ENCODE peak calls at places on chromosomes 1 and 21, in four cellular contexts. One of them, this sample, is unnamed.

GRCh38 chr1:26666855-26667254 is 29.0 kb upstream of the ARID1A start:
- DNase-seq in endodermal cell: no peak
- DNase-seq in cardiac muscle cell: peak; percentile 15
- DNase-seq in tibial artery: no peak
- DNase-seq in this sample: no peak

GRCh38 chr1:204565617-204566582 is 49.7 kb downstream of the MDM4 start:
- DNase-seq in endodermal cell: peak; percentile 89
- DNase-seq in cardiac muscle cell: peak; percentile 86
- DNase-seq in tibial artery: peak; percentile 26
- DNase-seq in this sample: peak; percentile 53

GRCh38 chr1:66022904-66023620 is 230.4 kb downstream of the PDE4B start:
- DNase-seq in endodermal cell: peak; percentile 45
- DNase-seq in cardiac muscle cell: peak; percentile 47
- DNase-seq in tibial artery: no peak
- DNase-seq in this sample: no peak

GRCh38 chr21:45329261-45330074 is 41.8 kb upstream of the POFUT2 start:
- DNase-seq in endodermal cell: peak; percentile 71
- DNase-seq in cardiac muscle cell: no peak
- DNase-seq in tibial artery: no peak
- DNase-seq in this sample: peak; percentile 13

GRCh38 chr1:159921700-159922498 is 3.4 kb downstream of the TAGLN2 start:
- DNase-seq in endodermal cell: peak; percentile 45
- DNase-seq in cardiac muscle cell: peak; percentile 59
- DNase-seq in tibial artery: no peak
- DNase-seq in this sample: peak; percentile 58

GRCh38 chr1:226891846-226892533 is 21.6 kb downstream of the PSEN2 start:
- DNase-seq in endodermal cell: no peak
- DNase-seq in cardiac muscle cell: peak; percentile 59
- DNase-seq in tibial artery: no peak
- DNase-seq in this sample: no peak

GRCh38 chr21:21163904-21164303 is 165.7 kb downstream of the NCAM2 start:
- DNase-seq in endodermal cell: peak; percentile 69
- DNase-seq in cardiac muscle cell: peak; percentile 85
- DNase-seq in tibial artery: peak; percentile 30
- DNase-seq in this sample: no peak

GRCh38 chr1:13983393-13983792 is 283.4 kb downstream of the PRDM2 start:
- DNase-seq in endodermal cell: no peak
- DNase-seq in cardiac muscle cell: no peak
- DNase-seq in tibial artery: no peak
- DNase-seq in this sample: no peak

GRCh38 chr1:192903142-192903541 is 94.3 kb downstream of the RGS2 start:
- DNase-seq in endodermal cell: no peak
- DNase-seq in cardiac muscle cell: no peak
- DNase-seq in tibial artery: no peak
- DNase-seq in this sample: no peak

GRCh38 chr1:13546791-13547190 is 33.0 kb upstream of the LRRC38 start:
- DNase-seq in endodermal cell: peak; percentile 18
- DNase-seq in cardiac muscle cell: no peak
- DNase-seq in tibial artery: no peak
- DNase-seq in this sample: no peak

GRCh38 chr21:36576441-36576840 is 96.5 kb upstream of the CLDN14 start:
- DNase-seq in endodermal cell: no peak
- DNase-seq in cardiac muscle cell: no peak
- DNase-seq in tibial artery: no peak
- DNase-seq in this sample: no peak

GRCh38 chr1:200968469-200969410 is 54.8 kb downstream of the KIF21B start:
- DNase-seq in endodermal cell: no peak
- DNase-seq in cardiac muscle cell: no peak
- DNase-seq in tibial artery: no peak
- DNase-seq in this sample: no peak

GRCh38 chr1:29504266-29504665 is 267.9 kb downstream of the PTPRU start:
- DNase-seq in endodermal cell: peak; percentile 22
- DNase-seq in cardiac muscle cell: no peak
- DNase-seq in tibial artery: no peak
- DNase-seq in this sample: no peak

GRCh38 chr1:218336353-218336752 is 8.8 kb upstream of the TGFB2 start:
- DNase-seq in endodermal cell: no peak
- DNase-seq in cardiac muscle cell: no peak
- DNase-seq in tibial artery: no peak
- DNase-seq in this sample: no peak

GRCh38 chr21:26115346-26115745 is 55.2 kb downstream of the APP start:
- DNase-seq in endodermal cell: no peak
- DNase-seq in cardiac muscle cell: peak; percentile 41
- DNase-seq in tibial artery: no peak
- DNase-seq in this sample: no peak

GRCh38 chr1:206744683-206745082 is 25.9 kb upstream of the IL19 start:
- DNase-seq in endodermal cell: no peak
- DNase-seq in cardiac muscle cell: no peak
- DNase-seq in tibial artery: no peak
- DNase-seq in this sample: no peak

GRCh38 chr1:44724408-44725308 is 6.3 kb downstream of the RNU5D-1 start:
- DNase-seq in endodermal cell: peak; percentile 48
- DNase-seq in cardiac muscle cell: no peak
- DNase-seq in tibial artery: no peak
- DNase-seq in this sample: peak; percentile 25

GRCh38 chr1:19799233-19799876 is 361 bp downstream of the TMCO4 start:
- DNase-seq in endodermal cell: peak; percentile 74
- DNase-seq in cardiac muscle cell: peak; percentile 60
- DNase-seq in tibial artery: peak; percentile 52
- DNase-seq in this sample: peak; percentile 56

GRCh38 chr1:16021681-16022080 is at the start of gene CLCNKA:
- DNase-seq in endodermal cell: no peak
- DNase-seq in cardiac muscle cell: no peak
- DNase-seq in tibial artery: no peak
- DNase-seq in this sample: peak; percentile 37

GRCh38 chr1:15937706-15938168 is 38.2 kb downstream of the ZBTB17 start:
- DNase-seq in endodermal cell: peak; percentile 85
- DNase-seq in cardiac muscle cell: no peak
- DNase-seq in tibial artery: no peak
- DNase-seq in this sample: no peak

GRCh38 chr1:55275976-55276375 is 60.8 kb upstream of the USP24 start:
- DNase-seq in endodermal cell: no peak
- DNase-seq in cardiac muscle cell: peak; percentile 31
- DNase-seq in tibial artery: no peak
- DNase-seq in this sample: no peak

GRCh38 chr1:117779364-117779763 is 150.1 kb downstream of the GDAP2 start:
- DNase-seq in endodermal cell: no peak
- DNase-seq in cardiac muscle cell: no peak
- DNase-seq in tibial artery: no peak
- DNase-seq in this sample: no peak

GRCh38 chr1:211738709-211739301 is 63.4 kb upstream of the NEK2 start:
- DNase-seq in endodermal cell: peak; percentile 58
- DNase-seq in cardiac muscle cell: no peak
- DNase-seq in tibial artery: no peak
- DNase-seq in this sample: no peak

GRCh38 chr1:82390627-82391026 is 589.9 kb downstream of the ADGRL2 start:
- DNase-seq in endodermal cell: peak; percentile 62
- DNase-seq in cardiac muscle cell: no peak
- DNase-seq in tibial artery: no peak
- DNase-seq in this sample: no peak

GRCh38 chr21:23861908-23862504 is 1745.3 kb downstream of the MRPL39 start:
- DNase-seq in endodermal cell: no peak
- DNase-seq in cardiac muscle cell: no peak
- DNase-seq in tibial artery: no peak
- DNase-seq in this sample: no peak

GRCh38 chr1:27643626-27644368 is 8.8 kb upstream of the FGR start:
- DNase-seq in endodermal cell: peak; percentile 93
- DNase-seq in cardiac muscle cell: peak; percentile 71
- DNase-seq in tibial artery: peak; percentile 54
- DNase-seq in this sample: no peak

GRCh38 chr1:5253036-5253435 is 598.6 kb downstream of the AJAP1 start:
- DNase-seq in endodermal cell: no peak
- DNase-seq in cardiac muscle cell: no peak
- DNase-seq in tibial artery: no peak
- DNase-seq in this sample: no peak

GRCh38 chr1:171919891-171920887 is 78.9 kb downstream of the DNM3 start:
- DNase-seq in endodermal cell: no peak
- DNase-seq in cardiac muscle cell: no peak
- DNase-seq in tibial artery: no peak
- DNase-seq in this sample: no peak

GRCh38 chr1:88060112-88060673 is 623.9 kb upstream of the PKN2 start:
- DNase-seq in endodermal cell: no peak
- DNase-seq in cardiac muscle cell: no peak
- DNase-seq in tibial artery: no peak
- DNase-seq in this sample: no peak

GRCh38 chr1:42681771-42682483 is at the start of gene YBX1:
- DNase-seq in endodermal cell: peak; percentile 98
- DNase-seq in cardiac muscle cell: peak; percentile 99
- DNase-seq in tibial artery: peak; percentile 98
- DNase-seq in this sample: peak; percentile 98

DNA sequence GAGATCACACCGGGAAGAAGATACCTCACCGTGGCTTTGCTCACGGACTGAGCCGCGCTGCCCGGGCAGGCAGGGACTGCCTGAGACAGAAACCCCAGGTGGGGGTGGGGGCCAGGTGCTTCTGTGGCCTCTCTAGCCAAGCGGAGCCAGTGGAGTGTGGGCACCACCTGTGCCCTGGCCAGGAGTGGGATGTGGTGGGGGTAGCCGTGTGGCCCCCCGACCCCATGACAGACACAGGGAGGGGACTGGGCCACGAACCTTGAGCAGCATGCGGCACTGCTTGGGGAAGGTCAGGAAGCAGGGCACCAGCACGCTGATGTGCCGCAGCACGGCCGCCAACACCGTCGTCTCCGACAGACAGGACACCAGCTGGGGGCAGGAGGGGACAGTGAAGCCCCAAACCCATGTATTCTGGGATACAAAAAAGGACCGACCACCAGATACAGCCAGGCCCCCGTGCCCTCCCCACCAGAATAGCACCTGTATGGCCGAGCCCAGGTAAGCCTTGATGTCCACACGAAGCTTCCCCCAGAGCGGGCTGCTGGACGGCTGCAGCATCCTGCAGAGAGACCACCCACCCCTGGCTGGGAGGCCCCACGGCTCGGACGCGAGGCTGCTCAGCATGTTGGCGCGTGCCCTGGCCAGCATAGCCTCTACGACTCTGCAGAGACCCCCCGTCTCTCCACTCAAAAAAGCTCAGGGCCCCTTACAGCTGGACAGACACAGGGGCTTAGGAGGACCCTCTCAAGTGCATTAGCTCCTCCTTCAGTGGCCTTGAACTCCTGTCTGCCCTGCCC is 5.3 kb downstream of the NOC2L start:
- DNase-seq in endodermal cell: no peak
- DNase-seq in cardiac muscle cell: no peak
- DNase-seq in tibial artery: no peak
- DNase-seq in this sample: no peak
- H3K36me3 ChIP-seq in endodermal cell: peaks cover 76% of the 10 kb centered on the region
- H3K36me3 ChIP-seq in cardiac muscle cell: peaks cover 40% of the 10 kb centered on the region
- H3K36me3 ChIP-seq in tibial artery: peaks cover 57% of the 10 kb centered on the region
- H3K36me3 ChIP-seq in this sample: no peaks in the 10 kb centered on the region

GRCh38 chr1:8193840-8194406 is 124.0 kb upstream of the SLC45A1 start:
- DNase-seq in endodermal cell: no peak
- DNase-seq in cardiac muscle cell: no peak
- DNase-seq in tibial artery: no peak
- DNase-seq in this sample: no peak
- H3K4me1 ChIP-seq in endodermal cell: no peaks in the 10 kb centered on the region
- H3K4me1 ChIP-seq in cardiac muscle cell: no peaks in the 10 kb centered on the region
- H3K4me1 ChIP-seq in tibial artery: peaks cover 21% of the 10 kb centered on the region
- H3K4me1 ChIP-seq in this sample: peaks cover 8% of the 10 kb centered on the region

GRCh38 chr1:12414444-12415238 is 184.8 kb downstream of the VPS13D start:
- DNase-seq in endodermal cell: no peak
- DNase-seq in cardiac muscle cell: no peak
- DNase-seq in tibial artery: no peak
- DNase-seq in this sample: no peak
- H3K36me3 ChIP-seq in endodermal cell: peaks cover 26% of the 10 kb centered on the region
- H3K36me3 ChIP-seq in cardiac muscle cell: peaks cover 13% of the 10 kb centered on the region
- H3K36me3 ChIP-seq in tibial artery: peaks cover 9% of the 10 kb centered on the region
- H3K36me3 ChIP-seq in this sample: no peaks in the 10 kb centered on the region

DNA sequence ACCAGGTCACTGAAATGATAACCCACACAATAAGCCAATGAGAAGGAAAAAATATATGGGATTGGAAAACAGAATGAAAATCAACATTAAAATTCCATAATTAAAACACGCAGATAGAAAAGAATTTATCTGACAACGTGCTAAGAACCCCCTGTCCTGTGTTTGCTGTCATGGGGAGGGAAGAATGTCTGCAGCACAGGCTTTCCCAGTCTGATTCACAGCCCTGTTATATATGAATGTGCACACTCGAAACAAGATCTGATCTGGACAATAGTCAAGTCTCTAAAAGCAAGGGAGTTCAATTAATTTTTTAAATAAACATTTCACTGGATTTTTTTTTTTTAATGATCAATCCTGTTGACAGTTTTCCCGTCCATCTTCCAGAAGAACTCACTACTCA is 220.0 kb downstream of the RERE start:
- DNase-seq in endodermal cell: no peak
- DNase-seq in cardiac muscle cell: peak; percentile 37
- DNase-seq in tibial artery: no peak
- DNase-seq in this sample: no peak
- H3K4me1 ChIP-seq in endodermal cell: peaks cover 13% of the 10 kb centered on the region
- H3K4me1 ChIP-seq in cardiac muscle cell: peaks cover 57% of the 10 kb centered on the region
- H3K4me1 ChIP-seq in tibial artery: peaks cover 4% of the 10 kb centered on the region
- H3K4me1 ChIP-seq in this sample: peaks cover 16% of the 10 kb centered on the region

GRCh38 chr1:160997323-160998038 is 23.5 kb downstream of the F11R start:
- DNase-seq in endodermal cell: peak; percentile 89
- DNase-seq in cardiac muscle cell: peak; percentile 91
- DNase-seq in tibial artery: peak; percentile 61
- DNase-seq in this sample: peak; percentile 52

GRCh38 chr1:161001537-161001936 is 19.4 kb downstream of the F11R start:
- DNase-seq in endodermal cell: no peak
- DNase-seq in cardiac muscle cell: no peak
- DNase-seq in tibial artery: no peak
- DNase-seq in this sample: no peak

GRCh38 chr1:160999376-160999775 is 21.6 kb downstream of the F11R start:
- DNase-seq in endodermal cell: no peak
- DNase-seq in cardiac muscle cell: no peak
- DNase-seq in tibial artery: no peak
- DNase-seq in this sample: no peak

GRCh38 chr1:160996195-160996594 is 24.8 kb downstream of the F11R start:
- DNase-seq in endodermal cell: no peak
- DNase-seq in cardiac muscle cell: no peak
- DNase-seq in tibial artery: no peak
- DNase-seq in this sample: no peak

DNA sequence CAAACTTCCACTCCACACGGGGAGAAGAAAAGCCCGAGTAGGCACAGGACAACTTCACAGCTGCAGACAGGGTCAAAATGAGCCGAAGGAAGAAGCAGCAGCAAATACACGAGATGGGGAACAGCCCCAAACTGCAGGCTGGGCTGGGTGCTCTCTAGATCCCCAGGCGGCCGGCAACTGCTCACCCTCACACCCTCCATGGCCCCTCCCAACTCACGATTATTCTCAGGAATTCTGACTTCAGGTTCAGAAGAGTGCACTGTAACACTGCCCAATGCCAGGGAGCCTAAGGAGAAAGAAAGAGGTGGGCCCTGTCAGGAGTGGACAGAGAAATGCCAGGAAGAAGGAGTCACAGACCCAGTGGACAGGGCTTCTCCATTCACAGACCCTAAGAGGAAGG is 19.9 kb downstream of the F11R start:
- DNase-seq in endodermal cell: no peak
- DNase-seq in cardiac muscle cell: no peak
- DNase-seq in tibial artery: no peak
- DNase-seq in this sample: no peak
- H3K36me3 ChIP-seq in endodermal cell: peaks cover 60% of the 10 kb centered on the region
- H3K36me3 ChIP-seq in cardiac muscle cell: peaks cover 35% of the 10 kb centered on the region
- H3K36me3 ChIP-seq in tibial artery: no peaks in the 10 kb centered on the region
- H3K36me3 ChIP-seq in this sample: no peaks in the 10 kb centered on the region

GRCh38 chr1:50978852-50979781 is 9.1 kb downstream of the CDKN2C start:
- DNase-seq in endodermal cell: peak; percentile 51
- DNase-seq in cardiac muscle cell: no peak
- DNase-seq in tibial artery: no peak
- DNase-seq in this sample: no peak
- H3K4me1 ChIP-seq in endodermal cell: no peaks in the 10 kb centered on the region
- H3K4me1 ChIP-seq in cardiac muscle cell: no peaks in the 10 kb centered on the region
- H3K4me1 ChIP-seq in tibial artery: peaks cover 7% of the 10 kb centered on the region
- H3K4me1 ChIP-seq in this sample: peaks cover 2% of the 10 kb centered on the region

This sample was measured in ovary.